ENCODE peak calls at places on chromosomes 7 and 10, in seven cellular contexts. S, T, Y, Q, E, I and G are unnamed samples. For H3K4me1 and H3K9me3, the result is how much of the 10 kb centered on the place peaks cover.

GRCh38 chr7:148501707-148502139 is 88.8 kb upstream of the C7orf33 start:
- DNase-seq in S (no peak), T (no peak), Y (peak), Q (no peak), E (no peak), I (peak), G (no peak)

GRCh38 chr7:90944021-90944420 is 320.2 kb upstream of the FZD1 start:
- DNase-seq in S (no peak), T (no peak), Y (no peak), Q (no peak), E (no peak), I (no peak), G (no peak)

GRCh38 chr10:114623661-114624294 is 34.3 kb downstream of the ABLIM1 start:
- DNase-seq in S (no peak), T (no peak), Y (no peak), Q (no peak), E (no peak), I (peak), G (no peak)

GRCh38 chr10:118642228-118642627 is 46.8 kb upstream of the PRLHR start:
- DNase-seq in S (no peak), T (no peak), Y (no peak), Q (no peak), E (no peak), I (no peak), G (no peak)

GRCh38 chr7:98202367-98203195 is 8.7 kb upstream of the BHLHA15 start:
- DNase-seq in S (no peak), T (no peak), Y (no peak), Q (no peak), E (no peak), I (no peak), G (no peak)

GRCh38 chr10:18195060-18195799 is 55.0 kb downstream of the CACNB2 start:
- DNase-seq in S (no peak), T (peak), Y (no peak), Q (peak), E (no peak), I (no peak), G (peak)

GRCh38 chr7:128827248-128827958 is 2.8 kb upstream of the FLNC start:
- DNase-seq in S (no peak), T (peak), Y (no peak), Q (peak), E (peak), I (peak), G (peak)

GRCh38 chr10:95450188-95450587 is 111.0 kb downstream of the SORBS1 start:
- DNase-seq in S (no peak), T (no peak), Y (no peak), Q (no peak), E (no peak), I (no peak), G (no peak)

GRCh38 chr10:57775250-57775649 is 492.4 kb downstream of the IPMK start:
- DNase-seq in S (no peak), T (no peak), Y (no peak), Q (no peak), E (no peak), I (no peak), G (no peak)

GRCh38 chr10:73793456-73793855 is 8.1 kb downstream of the ZSWIM8 start:
- DNase-seq in S (no peak), T (no peak), Y (no peak), Q (no peak), E (peak), I (peak), G (no peak)

GRCh38 chr10:1498746-1499343 is 238.5 kb downstream of the ADARB2 start:
- DNase-seq in S (no peak), T (no peak), Y (no peak), Q (no peak), E (no peak), I (no peak), G (no peak)

GRCh38 chr7:78953726-78954363 is 499.6 kb downstream of the MAGI2 start:
- DNase-seq in S (no peak), T (no peak), Y (no peak), Q (no peak), E (no peak), I (no peak), G (no peak)

GRCh38 chr10:132231656-132232552 is 45.2 kb downstream of the DPYSL4 start:
- DNase-seq in S (no peak), T (no peak), Y (no peak), Q (no peak), E (no peak), I (no peak), G (no peak)

GRCh38 chr10:55627526-55628170 is 733.4 kb downstream of the ZWINT start:
- DNase-seq in S (no peak), T (no peak), Y (no peak), Q (no peak), E (no peak), I (peak), G (no peak)

GRCh38 chr10:84563868-84564267 is 235.5 kb downstream of the CCSER2 start:
- DNase-seq in S (no peak), T (no peak), Y (no peak), Q (no peak), E (no peak), I (no peak), G (no peak)

GRCh38 chr10:68238371-68238770 is 6.5 kb upstream of the ATOH7 start:
- DNase-seq in S (no peak), T (no peak), Y (no peak), Q (no peak), E (no peak), I (no peak), G (no peak)

GRCh38 chr10:45163315-45163975 is 152.0 kb downstream of the OR13A1 start:
- DNase-seq in S (no peak), T (no peak), Y (no peak), Q (no peak), E (no peak), I (no peak), G (no peak)

GRCh38 chr10:77707570-77707969 is 70.0 kb upstream of the KCNMA1 start:
- DNase-seq in S (no peak), T (no peak), Y (no peak), Q (no peak), E (no peak), I (no peak), G (no peak)
- H3K4me1 ChIP-seq in S (under half), T (under half), Y (under half), Q (under half), E (under half), I (under half), G (under half)

GRCh38 chr7:138125119-138125518 is 48.9 kb downstream of the AKR1D1 start:
- DNase-seq in S (no peak), T (no peak), Y (no peak), Q (no peak), E (no peak), I (no peak), G (no peak)
- H3K9me3 ChIP-seq in S (under half), T (under half), Y (under half), Q (under half), E (under half), I (under half), G (under half)

GRCh38 chr7:114104035-114104434 is 185.2 kb upstream of the PPP1R3A start:
- DNase-seq in S (no peak), T (no peak), Y (no peak), Q (no peak), E (no peak), I (no peak), G (no peak)

GRCh38 chr7:114112806-114113205 is 194.0 kb upstream of the PPP1R3A start:
- DNase-seq in S (no peak), T (no peak), Y (no peak), Q (no peak), E (no peak), I (no peak), G (no peak)

GRCh38 chr7:114102996-114103395 is 184.2 kb upstream of the PPP1R3A start:
- DNase-seq in S (no peak), T (no peak), Y (no peak), Q (no peak), E (no peak), I (no peak), G (no peak)

GRCh38 chr7:114109299-114109698 is 190.5 kb upstream of the PPP1R3A start:
- DNase-seq in S (no peak), T (no peak), Y (no peak), Q (no peak), E (no peak), I (no peak), G (no peak)

GRCh38 chr7:114107522-114107921 is 188.7 kb upstream of the PPP1R3A start:
- DNase-seq in S (no peak), T (no peak), Y (no peak), Q (no peak), E (no peak), I (no peak), G (no peak)
- H3K4me1 ChIP-seq in S (under half), T (under half), Y (under half), Q (under half), E (under half), I (under half), G (under half)

GRCh38 chr7:153327683-153328082 is 568.1 kb downstream of the ACTR3B start:
- DNase-seq in S (no peak), T (no peak), Y (no peak), Q (no peak), E (no peak), I (no peak), G (no peak)

DNA sequence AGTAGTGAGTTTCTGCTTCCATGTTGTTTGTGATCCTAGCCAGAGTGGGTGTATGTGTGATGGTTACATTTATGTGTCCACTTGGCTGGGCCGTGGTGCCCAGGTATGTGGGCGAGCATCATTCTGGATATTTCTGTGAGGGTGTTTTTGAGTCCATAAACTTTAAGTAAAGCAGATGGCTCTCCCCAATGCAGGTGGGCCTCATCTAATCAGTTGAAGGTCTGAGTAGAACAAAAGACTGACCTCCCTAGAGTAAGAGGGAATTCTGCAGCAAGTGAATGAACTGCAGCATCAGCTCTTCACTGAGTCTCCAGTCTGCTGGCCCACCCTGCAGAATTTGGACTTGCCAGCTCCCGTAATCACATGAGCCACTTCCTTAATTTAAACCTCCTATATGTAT is 571.9 kb downstream of the ACTR3B start:
- DNase-seq in S (no peak), T (no peak), Y (no peak), Q (no peak), E (no peak), I (no peak), G (no peak)
- H3K9me3 ChIP-seq in S (under half), T (under half), Y (under half), Q (under half), E (under half), I (under half), G (under half)

DNA sequence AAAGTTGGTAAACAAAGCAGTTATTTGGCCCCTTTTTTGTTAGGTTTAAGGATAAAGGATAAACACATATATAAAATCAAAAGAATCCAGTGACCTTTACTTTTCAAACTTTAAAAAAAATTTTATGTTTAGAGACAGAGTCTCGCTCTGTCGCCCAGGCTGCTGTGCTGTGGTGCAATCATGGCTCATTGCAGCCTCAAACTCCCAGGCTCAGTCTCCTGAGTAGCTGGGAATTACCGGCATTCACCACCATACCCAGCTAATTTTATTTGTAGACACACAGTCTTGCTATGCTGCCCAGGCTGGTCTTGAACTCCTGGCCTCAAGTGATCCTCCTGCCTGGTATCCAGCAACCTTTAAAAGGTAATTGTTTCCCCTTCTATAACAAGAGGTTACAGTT is 31.3 kb downstream of the GNA12 start:
- DNase-seq in S (no peak), T (peak), Y (no peak), Q (peak), E (no peak), I (no peak), G (peak)
- H3K4me1 ChIP-seq in S (under half), T (under half), Y (under half), Q (under half), E (under half), I (under half), G (under half)

DNA sequence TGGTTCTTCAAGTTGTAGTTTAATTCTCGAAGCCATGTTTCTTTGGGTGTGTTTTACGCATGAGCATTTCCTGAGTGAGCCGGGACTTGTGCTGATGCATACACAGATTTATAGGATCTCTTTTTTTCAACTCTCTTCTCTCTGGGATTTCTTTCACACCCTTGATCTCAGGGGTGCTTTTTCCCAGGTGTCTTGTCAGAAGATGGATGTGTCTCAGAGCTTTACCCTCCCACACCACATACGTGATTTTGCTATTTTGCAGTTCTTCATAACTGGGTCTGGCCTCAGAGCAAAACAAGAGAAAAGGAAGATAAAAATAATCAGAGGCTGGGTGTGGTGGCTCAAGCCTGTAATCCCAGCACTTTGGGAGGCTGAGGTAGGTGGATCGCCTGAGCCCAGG is 177.0 kb downstream of the CAMK1D start:
- DNase-seq in S (no peak), T (no peak), Y (no peak), Q (no peak), E (no peak), I (no peak), G (no peak)
- H3K9me3 ChIP-seq in S (under half), T (under half), Y (under half), Q (under half), E (under half), I (under half), G (under half)

GRCh38 chr10:110794808-110795207 is 76.9 kb upstream of the PDCD4 start:
- DNase-seq in S (no peak), T (peak), Y (no peak), Q (no peak), E (no peak), I (no peak), G (no peak)

GRCh38 chr10:110793887-110794286 is 77.8 kb upstream of the PDCD4 start:
- DNase-seq in S (no peak), T (no peak), Y (no peak), Q (no peak), E (no peak), I (no peak), G (no peak)

GRCh38 chr10:110793128-110793812 is 78.5 kb upstream of the PDCD4 start:
- DNase-seq in S (no peak), T (no peak), Y (no peak), Q (no peak), E (no peak), I (no peak), G (no peak)

GRCh38 chr10:110798340-110798739 is 73.4 kb upstream of the PDCD4 start:
- DNase-seq in S (no peak), T (no peak), Y (no peak), Q (no peak), E (no peak), I (no peak), G (no peak)

DNA sequence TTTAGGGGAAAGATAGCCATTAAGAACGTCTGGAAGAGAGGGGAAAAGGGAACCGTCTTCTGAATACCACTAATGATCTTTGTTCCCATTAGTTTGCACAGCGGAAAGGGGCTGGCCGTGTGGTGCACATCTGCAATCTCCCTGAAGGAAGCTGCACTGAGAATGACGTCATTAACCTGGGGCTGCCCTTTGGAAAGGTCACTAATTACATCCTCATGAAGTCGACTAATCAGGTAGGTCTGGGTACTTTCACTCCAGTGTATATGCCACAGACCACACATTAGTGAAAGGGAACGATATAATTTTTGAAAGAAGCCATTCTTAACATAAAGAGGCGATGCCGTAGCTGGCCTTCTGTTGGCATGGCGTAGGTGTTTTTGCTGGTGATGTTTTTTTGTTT is 74.3 kb upstream of the PDCD4 start:
- DNase-seq in S (no peak), T (no peak), Y (no peak), Q (no peak), E (no peak), I (no peak), G (no peak)
- H3K4me1 ChIP-seq in S (under half), T (half or more), Y (under half), Q (under half), E (under half), I (under half), G (under half)

GRCh38 chr7:158259671-158260423 is 327.8 kb downstream of the PTPRN2 start:
- DNase-seq in S (no peak), T (no peak), Y (peak), Q (no peak), E (peak), I (no peak), G (no peak)
- H3K9me3 ChIP-seq in S (under half), T (under half), Y (under half), Q (under half), E (under half), I (under half), G (under half)

DNA sequence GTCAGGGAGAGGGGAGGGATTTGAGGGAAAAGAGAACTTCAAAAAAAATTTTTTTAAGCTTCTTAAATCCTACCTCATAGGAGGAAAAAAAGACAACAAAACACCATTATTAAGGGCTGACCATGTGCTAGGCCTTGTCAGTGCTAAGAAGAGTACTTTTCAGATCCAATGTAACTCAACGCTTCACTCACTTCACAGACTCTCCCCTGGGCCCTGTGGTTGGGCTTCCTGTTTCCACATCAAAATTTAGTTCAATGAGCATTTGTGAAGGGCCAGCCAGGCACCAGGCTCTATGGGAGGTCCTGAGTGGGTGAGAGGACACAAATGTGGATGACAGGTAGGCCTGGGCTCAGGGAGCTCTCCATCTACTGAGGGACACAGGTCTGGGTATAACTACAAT is 249.8 kb downstream of the PTEN start:
- DNase-seq in S (no peak), T (peak), Y (no peak), Q (no peak), E (no peak), I (no peak), G (no peak)
- H3K4me1 ChIP-seq in S (under half), T (under half), Y (under half), Q (under half), E (under half), I (under half), G (under half)